ENCODE peak calls at places on chromosomes 2 and 18, in ten cellular contexts. W, Y, X, A, Z, M, S, R, O and N are unnamed samples.

GRCh38 chr18:8139971-8140406 is 469.2 kb upstream of the RAB12 start:
- DNase-seq in A (no peak), W (peak; percentile 73), R (peak; percentile 42), Z (no peak), S (no peak), Y (no peak), M (no peak), X (no peak), O (no peak), N (no peak)

GRCh38 chr2:32342811-32343210 is 14.0 kb upstream of the BIRC6 start:
- DNase-seq in M (no peak), Z (no peak), W (no peak), A (no peak), S (no peak), R (peak; percentile 71), X (no peak), O (no peak), Y (no peak), N (no peak)

GRCh38 chr18:22814329-22814703 is 118.8 kb upstream of the RBBP8 start:
- DNase-seq in R (no peak), Z (no peak), S (no peak), M (no peak), W (no peak), A (no peak), X (no peak), Y (no peak), O (no peak), N (no peak)

GRCh38 chr2:112750560-112750843 is 13.9 kb downstream of the CKAP2L start:
- DNase-seq in A (no peak), X (peak; percentile 53), M (peak; percentile 23), Z (no peak), R (peak; percentile 36), Y (no peak), W (no peak), O (no peak), S (no peak), N (no peak)

GRCh38 chr2:10196275-10196892 is 73.8 kb downstream of the RRM2 start:
- DNase-seq in M (no peak), O (no peak), R (no peak), X (no peak), W (no peak), Y (no peak), S (no peak), Z (no peak), A (no peak), N (peak; percentile 19)

GRCh38 chr2:132998221-132998620 is 328.2 kb upstream of the LYPD1 start:
- DNase-seq in O (no peak), Z (no peak), X (peak; percentile 4), S (no peak), M (no peak), R (no peak), Y (no peak), W (no peak), A (no peak), N (no peak)

GRCh38 chr2:239765911-239766310 is 259.2 kb downstream of the NDUFA10 start:
- DNase-seq in A (peak; percentile 24), S (no peak), X (no peak), Z (no peak), W (no peak), O (no peak), M (no peak), Y (no peak), R (no peak), N (no peak)

GRCh38 chr2:60794271-60794863 is 38.3 kb downstream of the PAPOLG start:
- DNase-seq in R (peak; percentile 45), W (no peak), X (peak; percentile 27), Y (no peak), S (peak; percentile 8), M (no peak), O (no peak), A (no peak), Z (peak; percentile 50), N (peak; percentile 15)

GRCh38 chr18:9719421-9719981 is 11.4 kb downstream of the RAB31 start:
- DNase-seq in W (peak; percentile 57), R (peak; percentile 88), X (peak; percentile 85), O (no peak), S (peak; percentile 70), Y (peak; percentile 82), M (no peak), Z (peak; percentile 67), A (no peak), N (no peak)

GRCh38 chr2:147715807-147716206 is 129.0 kb upstream of the ACVR2A start:
- DNase-seq in A (no peak), S (no peak), X (no peak), M (no peak), W (peak; percentile 36), O (no peak), R (no peak), Z (no peak), Y (no peak), N (no peak)

GRCh38 chr2:25274868-25275574 is 66.7 kb downstream of the DNMT3A start:
- DNase-seq in Y (peak; percentile 26), W (no peak), A (peak; percentile 83), X (peak; percentile 52), Z (no peak), M (no peak), R (peak; percentile 10), O (peak; percentile 40), S (no peak), N (no peak)

GRCh38 chr18:48472610-48473009 is 63.4 kb upstream of the ZBTB7C start:
- DNase-seq in R (peak; percentile 69), M (no peak), X (no peak), A (no peak), W (no peak), S (no peak), O (no peak), Z (no peak), Y (peak; percentile 50), N (no peak)

GRCh38 chr2:26068602-26069298 is 34.9 kb downstream of the RAB10 start:
- DNase-seq in M (peak; percentile 57), S (peak; percentile 77), X (peak; percentile 91), A (peak; percentile 65), Z (peak; percentile 71), W (peak; percentile 55), O (peak; percentile 19), R (peak; percentile 91), Y (peak; percentile 83), N (peak; percentile 58)

GRCh38 chr2:42086500-42086953 is 38.7 kb downstream of the PKDCC start:
- DNase-seq in X (peak; percentile 70), R (peak; percentile 79), W (no peak), Y (peak; percentile 73), Z (peak; percentile 71), A (no peak), S (peak; percentile 64), M (no peak), O (peak; percentile 42), N (peak; percentile 77)

GRCh38 chr2:120896126-120896525 is 160.5 kb downstream of the GLI2 start:
- DNase-seq in M (no peak), X (no peak), Z (no peak), R (no peak), W (no peak), A (peak; percentile 16), S (no peak), Y (no peak), O (no peak), N (no peak)

GRCh38 chr2:120894936-120895335 is 159.3 kb downstream of the GLI2 start:
- DNase-seq in A (peak; percentile 15), O (no peak), R (no peak), S (no peak), Z (no peak), Y (no peak), W (no peak), M (no peak), X (no peak), N (no peak)

GRCh38 chr2:120892967-120893667 is 157.4 kb downstream of the GLI2 start:
- DNase-seq in X (peak; percentile 80), R (peak; percentile 70), M (no peak), Z (no peak), O (no peak), S (peak; percentile 40), W (no peak), A (peak; percentile 14), Y (no peak), N (no peak)

GRCh38 chr2:120892271-120892966 is 156.8 kb downstream of the GLI2 start:
- DNase-seq in X (no peak), A (no peak), M (no peak), Y (no peak), W (no peak), S (no peak), Z (no peak), O (no peak), R (no peak), N (no peak)

GRCh38 chr2:120893874-120894584 is 158.4 kb downstream of the GLI2 start:
- DNase-seq in M (no peak), Y (no peak), R (no peak), O (no peak), X (no peak), S (no peak), A (no peak), W (no peak), Z (no peak), N (peak; percentile 12)
- H3K4me3 ChIP-seq in M (no peak overlapping the region), Y (no peak overlapping the region), R (no peak overlapping the region), O (no peak overlapping the region), X (no peak overlapping the region), S (no peak overlapping the region), A (no peak overlapping the region), W (no peak overlapping the region), Z (no peak overlapping the region), N (no peak overlapping the region)

GRCh38 chr2:181304011-181304844 is 153.0 kb upstream of the ITGA4 start:
- DNase-seq in Y (no peak), Z (no peak), M (no peak), O (no peak), R (no peak), W (no peak), A (no peak), X (no peak), S (no peak), N (no peak)
- H3K4me3 ChIP-seq in Y (no peak overlapping the region), Z (no peak overlapping the region), M (no peak overlapping the region), O (peak overlapping the region; percentile 37), R (no peak overlapping the region), W (no peak overlapping the region), A (peak overlapping the region; percentile 3), X (no peak overlapping the region), S (no peak overlapping the region), N (no peak overlapping the region)

DNA sequence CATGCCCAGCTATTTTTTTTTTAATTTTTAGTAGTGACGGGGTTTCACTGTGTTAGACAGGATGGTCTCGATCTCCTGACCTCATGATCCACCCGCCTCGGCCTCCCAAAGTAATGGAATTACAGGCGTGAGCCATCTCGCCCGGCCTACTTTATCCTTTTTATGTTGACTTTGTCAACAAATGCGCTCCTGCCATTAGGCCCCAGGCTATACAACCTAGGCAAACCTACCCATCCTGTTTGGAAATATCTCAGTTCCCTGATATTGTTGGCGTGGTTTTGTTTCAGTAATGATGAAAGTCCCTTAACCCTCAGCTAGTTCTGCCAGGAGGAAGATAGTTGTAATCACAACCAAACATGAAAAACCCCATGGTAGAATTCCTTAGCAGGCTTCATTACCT is 249.4 kb upstream of the SOX11 start:
- DNase-seq in W (no peak), M (no peak), O (no peak), S (no peak), Y (no peak), X (no peak), A (no peak), R (no peak), Z (no peak), N (no peak)
- H3K4me3 ChIP-seq in W (no peak overlapping the region), M (no peak overlapping the region), O (no peak overlapping the region), S (no peak overlapping the region), Y (no peak overlapping the region), X (no peak overlapping the region), A (no peak overlapping the region), R (no peak overlapping the region), Z (no peak overlapping the region), N (no peak overlapping the region)

DNA sequence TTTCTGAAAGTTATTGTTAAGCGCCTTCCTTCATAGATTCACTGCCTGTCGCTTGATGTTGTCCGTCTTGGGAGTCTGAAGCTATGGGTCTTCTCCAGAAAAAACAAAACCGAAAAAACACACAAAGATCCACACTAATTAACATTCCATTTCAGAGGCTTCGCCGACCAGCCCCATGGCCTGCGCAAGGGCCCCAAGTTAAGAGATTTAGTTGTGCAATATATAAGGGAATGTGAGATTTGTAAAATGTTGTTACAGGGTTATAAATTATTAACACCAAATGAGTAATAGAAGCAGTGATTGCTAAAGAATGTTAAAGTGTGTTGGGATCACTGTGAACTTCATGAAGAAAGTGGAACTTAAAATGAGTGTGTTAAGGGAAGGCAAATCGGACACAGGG is 827 bp downstream of the CFAP221 start:
- DNase-seq in Z (no peak), R (no peak), O (no peak), S (no peak), A (no peak), X (no peak), W (no peak), Y (no peak), M (no peak), N (peak; percentile 61)
- H3K4me3 ChIP-seq in Z (peak overlapping the region; percentile 61), R (no peak overlapping the region), O (no peak overlapping the region), S (peak overlapping the region; percentile 51), A (no peak overlapping the region), X (no peak overlapping the region), W (no peak overlapping the region), Y (no peak overlapping the region), M (no peak overlapping the region), N (no peak overlapping the region)